ENCODE peak calls at places on chromosomes 4 and X, in five cellular contexts. One of them, this sample, is unnamed.

GRCh38 chrX:40773188-40773587 is 37.8 kb upstream of the MED14 start:
- DNase-seq in lower leg skin: no peak
- DNase-seq in breast epithelium: no peak
- DNase-seq in endodermal cell: no peak
- DNase-seq in sigmoid colon: no peak
- DNase-seq in this sample: no peak

GRCh38 chr4:184745747-184746531 is 12.0 kb upstream of the CENPU start:
- DNase-seq in endodermal cell: peak
- DNase-seq in sigmoid colon: peak
- DNase-seq in lower leg skin: peak
- DNase-seq in breast epithelium: peak
- DNase-seq in this sample: no peak

GRCh38 chrX:132292753-132293152 is 73.5 kb upstream of the RAP2C start:
- DNase-seq in lower leg skin: no peak
- DNase-seq in breast epithelium: no peak
- DNase-seq in sigmoid colon: no peak
- DNase-seq in endodermal cell: peak
- DNase-seq in this sample: no peak

GRCh38 chrX:13747836-13748235 is 13.3 kb downstream of the OFD1 start:
- DNase-seq in lower leg skin: no peak
- DNase-seq in sigmoid colon: no peak
- DNase-seq in breast epithelium: no peak
- DNase-seq in endodermal cell: peak
- DNase-seq in this sample: no peak

GRCh38 chr4:24032371-24032989 is 142.6 kb upstream of the PPARGC1A start:
- DNase-seq in endodermal cell: peak
- DNase-seq in lower leg skin: no peak
- DNase-seq in sigmoid colon: no peak
- DNase-seq in breast epithelium: no peak
- DNase-seq in this sample: no peak

GRCh38 chrX:45083314-45083713 is 117.4 kb downstream of the DIPK2B start:
- DNase-seq in lower leg skin: no peak
- DNase-seq in breast epithelium: no peak
- DNase-seq in endodermal cell: no peak
- DNase-seq in sigmoid colon: no peak
- DNase-seq in this sample: no peak

GRCh38 chr4:20603671-20604313 is 96.5 kb upstream of the PACRGL start:
- DNase-seq in lower leg skin: no peak
- DNase-seq in breast epithelium: no peak
- DNase-seq in sigmoid colon: no peak
- DNase-seq in endodermal cell: no peak
- DNase-seq in this sample: no peak

GRCh38 chrX:14362731-14363130 is 166.6 kb upstream of the GLRA2 start:
- DNase-seq in breast epithelium: no peak
- DNase-seq in sigmoid colon: no peak
- DNase-seq in lower leg skin: no peak
- DNase-seq in endodermal cell: no peak
- DNase-seq in this sample: no peak

GRCh38 chrX:84974803-84975202 is 28.9 kb upstream of the APOOL start:
- DNase-seq in sigmoid colon: no peak
- DNase-seq in breast epithelium: no peak
- DNase-seq in endodermal cell: no peak
- DNase-seq in lower leg skin: no peak
- DNase-seq in this sample: peak

GRCh38 chr4:7806080-7806630 is 133.5 kb downstream of the AFAP1 start:
- DNase-seq in breast epithelium: no peak
- DNase-seq in lower leg skin: peak
- DNase-seq in endodermal cell: peak
- DNase-seq in sigmoid colon: peak
- DNase-seq in this sample: peak

GRCh38 chr4:12716896-12717295 is 767.2 kb downstream of the RAB28 start:
- DNase-seq in endodermal cell: no peak
- DNase-seq in lower leg skin: no peak
- DNase-seq in sigmoid colon: no peak
- DNase-seq in breast epithelium: no peak
- DNase-seq in this sample: no peak

GRCh38 chr4:57061395-57061794 is 48.8 kb downstream of the IGFBP7 start:
- DNase-seq in endodermal cell: no peak
- DNase-seq in sigmoid colon: no peak
- DNase-seq in lower leg skin: no peak
- DNase-seq in breast epithelium: no peak
- DNase-seq in this sample: no peak

GRCh38 chr4:108080752-108081151 is 88.0 kb downstream of the LEF1 start:
- DNase-seq in endodermal cell: no peak
- DNase-seq in sigmoid colon: no peak
- DNase-seq in breast epithelium: no peak
- DNase-seq in lower leg skin: no peak
- DNase-seq in this sample: no peak

GRCh38 chr4:52833941-52834525 is 28.1 kb upstream of the RASL11B start:
- DNase-seq in lower leg skin: no peak
- DNase-seq in breast epithelium: no peak
- DNase-seq in sigmoid colon: no peak
- DNase-seq in endodermal cell: peak
- DNase-seq in this sample: no peak

GRCh38 chrX:50941638-50942037 is 31.1 kb downstream of the BMP15 start:
- DNase-seq in lower leg skin: no peak
- DNase-seq in breast epithelium: no peak
- DNase-seq in endodermal cell: peak
- DNase-seq in sigmoid colon: no peak
- DNase-seq in this sample: no peak

GRCh38 chr4:155964016-155964891 is 10.6 kb upstream of the CTSO start:
- DNase-seq in sigmoid colon: no peak
- DNase-seq in endodermal cell: no peak
- DNase-seq in breast epithelium: no peak
- DNase-seq in lower leg skin: no peak
- DNase-seq in this sample: no peak

GRCh38 chrX:10022580-10023245 is 55.6 kb downstream of the CLDN34 start:
- DNase-seq in breast epithelium: no peak
- DNase-seq in endodermal cell: no peak
- DNase-seq in lower leg skin: peak
- DNase-seq in sigmoid colon: peak
- DNase-seq in this sample: no peak

DNA sequence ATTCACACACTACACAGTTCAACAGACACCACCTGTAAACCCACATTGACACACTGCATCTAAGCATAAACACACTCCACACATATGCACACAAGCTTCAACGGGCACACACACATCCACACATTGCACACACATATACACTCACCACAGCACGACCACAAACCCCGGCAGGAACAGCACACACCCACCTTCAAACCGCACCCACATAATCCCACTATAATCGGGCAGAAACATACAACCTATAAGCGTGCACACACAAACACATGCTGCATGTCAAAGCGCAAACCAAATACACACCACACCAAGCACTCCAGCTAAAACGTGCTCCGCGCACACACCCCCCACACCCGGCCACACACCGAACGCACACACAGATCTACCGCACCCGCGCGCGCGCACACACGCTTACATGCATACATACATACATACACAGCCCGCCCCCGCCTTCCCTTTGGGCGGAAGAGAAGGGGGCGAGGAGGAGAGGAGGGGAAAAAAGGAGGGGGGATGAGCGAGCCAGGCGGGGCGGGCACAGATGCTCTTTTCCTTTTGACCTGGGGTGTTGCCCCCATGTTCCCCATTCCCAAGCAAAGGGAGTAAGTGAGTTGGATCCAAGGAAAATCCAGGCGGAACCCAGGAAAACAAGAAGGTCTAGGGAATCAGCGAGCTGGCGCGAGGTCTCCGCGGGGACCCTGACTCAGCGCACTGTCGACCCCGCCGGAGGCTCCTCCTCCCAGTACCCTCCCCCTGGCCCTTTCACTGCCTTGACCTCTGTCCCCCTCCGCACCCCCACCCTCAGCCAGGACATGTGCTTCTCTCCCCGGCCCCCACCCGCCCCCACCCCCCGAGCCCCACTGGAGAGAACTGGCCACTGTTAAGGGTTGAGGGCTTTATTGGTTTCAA is 9.9 kb downstream of the ARHGAP36 start:
- DNase-seq in lower leg skin: no peak
- DNase-seq in sigmoid colon: no peak
- DNase-seq in endodermal cell: peak
- DNase-seq in breast epithelium: no peak
- DNase-seq in this sample: no peak
- H3K4me3 ChIP-seq in lower leg skin: no peak
- H3K4me3 ChIP-seq in sigmoid colon: no peak
- H3K4me3 ChIP-seq in endodermal cell: peak
- H3K4me3 ChIP-seq in breast epithelium: peak
- H3K4me3 ChIP-seq in this sample: no peak

GRCh38 chr4:2432991-2433530 is 14.3 kb downstream of the CFAP99 start:
- DNase-seq in lower leg skin: no peak
- DNase-seq in sigmoid colon: no peak
- DNase-seq in endodermal cell: peak
- DNase-seq in breast epithelium: no peak
- DNase-seq in this sample: peak
- H3K4me3 ChIP-seq in lower leg skin: no peak
- H3K4me3 ChIP-seq in sigmoid colon: no peak
- H3K4me3 ChIP-seq in endodermal cell: no peak
- H3K4me3 ChIP-seq in breast epithelium: no peak
- H3K4me3 ChIP-seq in this sample: no peak

GRCh38 chrX:139692908-139693307 is 15.1 kb downstream of the MCF2 start:
- DNase-seq in lower leg skin: no peak
- DNase-seq in sigmoid colon: no peak
- DNase-seq in endodermal cell: peak
- DNase-seq in breast epithelium: no peak
- DNase-seq in this sample: no peak
- H3K4me3 ChIP-seq in lower leg skin: no peak
- H3K4me3 ChIP-seq in sigmoid colon: peak
- H3K4me3 ChIP-seq in endodermal cell: no peak
- H3K4me3 ChIP-seq in breast epithelium: no peak
- H3K4me3 ChIP-seq in this sample: peak

DNA sequence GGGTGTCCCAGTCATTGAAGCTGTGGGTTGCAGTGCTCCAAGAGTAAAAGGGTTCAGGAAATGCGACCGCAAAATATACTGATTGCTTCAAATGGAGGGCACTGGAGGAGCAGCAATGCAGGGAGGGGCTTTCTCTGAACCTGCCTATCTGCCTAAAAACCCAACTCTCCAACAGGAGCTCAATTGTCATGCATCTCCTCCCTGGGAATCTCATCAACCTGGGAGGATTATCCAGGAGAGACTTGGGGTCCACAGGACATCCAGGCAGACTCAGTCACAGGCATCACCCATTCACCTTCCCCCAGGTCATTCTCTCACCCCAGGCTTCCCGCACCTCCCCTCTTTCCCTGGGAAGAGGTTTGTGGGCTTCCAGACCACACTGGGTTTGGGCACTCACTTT is 38.2 kb upstream of the TLR3 start:
- DNase-seq in endodermal cell: no peak
- DNase-seq in lower leg skin: no peak
- DNase-seq in sigmoid colon: no peak
- DNase-seq in breast epithelium: no peak
- DNase-seq in this sample: no peak
- H3K4me3 ChIP-seq in endodermal cell: no peak
- H3K4me3 ChIP-seq in lower leg skin: no peak
- H3K4me3 ChIP-seq in sigmoid colon: no peak
- H3K4me3 ChIP-seq in breast epithelium: no peak
- H3K4me3 ChIP-seq in this sample: no peak

DNA sequence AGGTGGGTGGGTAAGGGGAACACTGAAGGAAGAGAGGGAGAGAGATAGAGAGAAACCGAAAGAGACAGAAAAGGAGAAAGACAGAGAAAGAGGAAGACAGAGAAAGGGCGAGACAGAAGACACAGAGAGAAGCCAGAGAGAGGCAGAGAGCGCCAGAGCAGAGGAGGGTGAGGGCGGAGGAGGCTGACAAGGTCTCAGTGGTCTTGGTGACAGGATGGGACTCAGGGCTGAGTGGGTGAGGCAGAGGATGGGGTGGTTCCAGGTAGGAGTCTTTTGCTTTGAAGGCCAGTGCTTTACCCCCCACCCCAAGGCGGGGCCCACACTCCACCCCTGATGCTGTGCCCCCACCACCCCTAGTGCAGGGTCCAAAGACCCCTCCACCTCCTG is 1.1 kb downstream of the IQSEC2 start:
- DNase-seq in endodermal cell: peak
- DNase-seq in sigmoid colon: no peak
- DNase-seq in breast epithelium: no peak
- DNase-seq in lower leg skin: no peak
- DNase-seq in this sample: no peak
- H3K4me3 ChIP-seq in endodermal cell: peak
- H3K4me3 ChIP-seq in sigmoid colon: peak
- H3K4me3 ChIP-seq in breast epithelium: peak
- H3K4me3 ChIP-seq in lower leg skin: no peak
- H3K4me3 ChIP-seq in this sample: peak

This sample was measured in kidney.